ENCODE peak calls at places on chromosome 7, in ten cellular contexts. One of them, this sample, is unnamed.

GRCh38 chr7:42573904-42574692 is 337.1 kb upstream of the GLI3 start:
- DNase-seq in heart left ventricle: no peak
- DNase-seq in heart right ventricle: no peak
- DNase-seq in bronchial epithelial cell: peak; percentile 92
- DNase-seq in foreskin fibroblast: peak; percentile 4
- DNase-seq in tibial nerve: no peak
- DNase-seq in endothelial cell: no peak
- DNase-seq in fibroblast of the aortic adventitia: peak; percentile 14
- DNase-seq in GM12865: no peak
- DNase-seq in lower lobe of right lung: no peak
- DNase-seq in this sample: no peak

GRCh38 chr7:114901771-114902170 is 20.1 kb upstream of the MDFIC start:
- DNase-seq in heart left ventricle: no peak
- DNase-seq in heart right ventricle: no peak
- DNase-seq in bronchial epithelial cell: peak; percentile 96
- DNase-seq in foreskin fibroblast: no peak
- DNase-seq in tibial nerve: no peak
- DNase-seq in endothelial cell: no peak
- DNase-seq in fibroblast of the aortic adventitia: peak; percentile 92
- DNase-seq in GM12865: no peak
- DNase-seq in lower lobe of right lung: no peak
- DNase-seq in this sample: no peak

GRCh38 chr7:82012453-82012852 is 242.6 kb upstream of the HGF start:
- DNase-seq in heart left ventricle: no peak
- DNase-seq in heart right ventricle: no peak
- DNase-seq in bronchial epithelial cell: no peak
- DNase-seq in foreskin fibroblast: no peak
- DNase-seq in tibial nerve: no peak
- DNase-seq in endothelial cell: no peak
- DNase-seq in fibroblast of the aortic adventitia: no peak
- DNase-seq in GM12865: no peak
- DNase-seq in lower lobe of right lung: no peak
- DNase-seq in this sample: no peak

GRCh38 chr7:105088456-105088855 is 74.5 kb downstream of the KMT2E start:
- DNase-seq in heart left ventricle: no peak
- DNase-seq in heart right ventricle: no peak
- DNase-seq in bronchial epithelial cell: no peak
- DNase-seq in foreskin fibroblast: no peak
- DNase-seq in tibial nerve: no peak
- DNase-seq in endothelial cell: no peak
- DNase-seq in fibroblast of the aortic adventitia: no peak
- DNase-seq in GM12865: no peak
- DNase-seq in lower lobe of right lung: no peak
- DNase-seq in this sample: no peak

GRCh38 chr7:45292481-45292880 is 134.9 kb downstream of the RAMP3 start:
- DNase-seq in heart left ventricle: no peak
- DNase-seq in heart right ventricle: peak; percentile 28
- DNase-seq in bronchial epithelial cell: no peak
- DNase-seq in foreskin fibroblast: no peak
- DNase-seq in tibial nerve: no peak
- DNase-seq in endothelial cell: no peak
- DNase-seq in fibroblast of the aortic adventitia: no peak
- DNase-seq in GM12865: peak; percentile 31
- DNase-seq in lower lobe of right lung: no peak
- DNase-seq in this sample: no peak

GRCh38 chr7:40059057-40059456 is 75.4 kb downstream of the MPLKIP start:
- DNase-seq in heart left ventricle: no peak
- DNase-seq in heart right ventricle: no peak
- DNase-seq in bronchial epithelial cell: no peak
- DNase-seq in foreskin fibroblast: no peak
- DNase-seq in tibial nerve: no peak
- DNase-seq in endothelial cell: no peak
- DNase-seq in fibroblast of the aortic adventitia: no peak
- DNase-seq in GM12865: no peak
- DNase-seq in lower lobe of right lung: no peak
- DNase-seq in this sample: no peak

GRCh38 chr7:1223196-1224092 is 9.2 kb upstream of the UNCX start:
- DNase-seq in heart left ventricle: no peak
- DNase-seq in heart right ventricle: no peak
- DNase-seq in bronchial epithelial cell: no peak
- DNase-seq in foreskin fibroblast: no peak
- DNase-seq in tibial nerve: no peak
- DNase-seq in endothelial cell: no peak
- DNase-seq in fibroblast of the aortic adventitia: no peak
- DNase-seq in GM12865: peak; percentile 21
- DNase-seq in lower lobe of right lung: no peak
- DNase-seq in this sample: no peak

GRCh38 chr7:43117842-43118241 is 5.4 kb downstream of the HECW1 start:
- DNase-seq in heart left ventricle: no peak
- DNase-seq in heart right ventricle: no peak
- DNase-seq in bronchial epithelial cell: no peak
- DNase-seq in foreskin fibroblast: no peak
- DNase-seq in tibial nerve: no peak
- DNase-seq in endothelial cell: no peak
- DNase-seq in fibroblast of the aortic adventitia: no peak
- DNase-seq in GM12865: no peak
- DNase-seq in lower lobe of right lung: no peak
- DNase-seq in this sample: no peak

GRCh38 chr7:129298268-129298893 is 73.6 kb downstream of the AHCYL2 start:
- DNase-seq in heart left ventricle: no peak
- DNase-seq in heart right ventricle: peak; percentile 34
- DNase-seq in bronchial epithelial cell: peak; percentile 44
- DNase-seq in foreskin fibroblast: peak; percentile 7
- DNase-seq in tibial nerve: peak; percentile 83
- DNase-seq in endothelial cell: peak; percentile 38
- DNase-seq in fibroblast of the aortic adventitia: peak; percentile 60
- DNase-seq in GM12865: peak; percentile 57
- DNase-seq in lower lobe of right lung: peak; percentile 54
- DNase-seq in this sample: peak; percentile 30

GRCh38 chr7:27150568-27151340 is 1.6 kb downstream of the HOXA3 start:
- DNase-seq in heart left ventricle: peak; percentile 80
- DNase-seq in heart right ventricle: no peak
- DNase-seq in bronchial epithelial cell: peak; percentile 20
- DNase-seq in foreskin fibroblast: peak; percentile 85
- DNase-seq in tibial nerve: no peak
- DNase-seq in endothelial cell: peak; percentile 84
- DNase-seq in fibroblast of the aortic adventitia: peak; percentile 60
- DNase-seq in GM12865: peak; percentile 73
- DNase-seq in lower lobe of right lung: peak; percentile 82
- DNase-seq in this sample: peak; percentile 85

GRCh38 chr7:33671521-33672262 is 233.6 kb upstream of the BMPER start:
- DNase-seq in heart left ventricle: no peak
- DNase-seq in heart right ventricle: no peak
- DNase-seq in bronchial epithelial cell: peak; percentile 40
- DNase-seq in foreskin fibroblast: no peak
- DNase-seq in tibial nerve: no peak
- DNase-seq in endothelial cell: no peak
- DNase-seq in fibroblast of the aortic adventitia: no peak
- DNase-seq in GM12865: peak; percentile 64
- DNase-seq in lower lobe of right lung: no peak
- DNase-seq in this sample: no peak

GRCh38 chr7:100875356-100875751 is 451 bp downstream of the SRRT start:
- DNase-seq in heart left ventricle: no peak
- DNase-seq in heart right ventricle: no peak
- DNase-seq in bronchial epithelial cell: no peak
- DNase-seq in foreskin fibroblast: no peak
- DNase-seq in tibial nerve: no peak
- DNase-seq in endothelial cell: no peak
- DNase-seq in fibroblast of the aortic adventitia: no peak
- DNase-seq in GM12865: peak; percentile 65
- DNase-seq in lower lobe of right lung: no peak
- DNase-seq in this sample: no peak

GRCh38 chr7:21675255-21675654 is 132.4 kb downstream of the DNAH11 start:
- DNase-seq in heart left ventricle: no peak
- DNase-seq in heart right ventricle: no peak
- DNase-seq in bronchial epithelial cell: no peak
- DNase-seq in foreskin fibroblast: no peak
- DNase-seq in tibial nerve: no peak
- DNase-seq in endothelial cell: no peak
- DNase-seq in fibroblast of the aortic adventitia: no peak
- DNase-seq in GM12865: no peak
- DNase-seq in lower lobe of right lung: no peak
- DNase-seq in this sample: no peak

GRCh38 chr7:36440880-36441279 is 51.2 kb downstream of the ANLN start:
- DNase-seq in heart left ventricle: no peak
- DNase-seq in heart right ventricle: no peak
- DNase-seq in bronchial epithelial cell: peak; percentile 46
- DNase-seq in foreskin fibroblast: no peak
- DNase-seq in tibial nerve: no peak
- DNase-seq in endothelial cell: no peak
- DNase-seq in fibroblast of the aortic adventitia: peak; percentile 72
- DNase-seq in GM12865: no peak
- DNase-seq in lower lobe of right lung: no peak
- DNase-seq in this sample: no peak

GRCh38 chr7:219581-220150 is 27.3 kb downstream of the FAM20C start:
- DNase-seq in heart left ventricle: no peak
- DNase-seq in heart right ventricle: no peak
- DNase-seq in bronchial epithelial cell: no peak
- DNase-seq in foreskin fibroblast: no peak
- DNase-seq in tibial nerve: no peak
- DNase-seq in endothelial cell: no peak
- DNase-seq in fibroblast of the aortic adventitia: peak; percentile 34
- DNase-seq in GM12865: no peak
- DNase-seq in lower lobe of right lung: peak; percentile 68
- DNase-seq in this sample: no peak

GRCh38 chr7:84191842-84192241 is 2.7 kb downstream of the SEMA3A start:
- DNase-seq in heart left ventricle: no peak
- DNase-seq in heart right ventricle: no peak
- DNase-seq in bronchial epithelial cell: peak; percentile 68
- DNase-seq in foreskin fibroblast: no peak
- DNase-seq in tibial nerve: no peak
- DNase-seq in endothelial cell: no peak
- DNase-seq in fibroblast of the aortic adventitia: peak; percentile 61
- DNase-seq in GM12865: no peak
- DNase-seq in lower lobe of right lung: no peak
- DNase-seq in this sample: no peak

GRCh38 chr7:13226385-13226784 is 539.0 kb downstream of the ARL4A start:
- DNase-seq in heart left ventricle: no peak
- DNase-seq in heart right ventricle: no peak
- DNase-seq in bronchial epithelial cell: no peak
- DNase-seq in foreskin fibroblast: no peak
- DNase-seq in tibial nerve: no peak
- DNase-seq in endothelial cell: no peak
- DNase-seq in fibroblast of the aortic adventitia: no peak
- DNase-seq in GM12865: no peak
- DNase-seq in lower lobe of right lung: no peak
- DNase-seq in this sample: no peak

GRCh38 chr7:133139350-133139749 is 57.5 kb upstream of the CHCHD3 start:
- DNase-seq in heart left ventricle: no peak
- DNase-seq in heart right ventricle: no peak
- DNase-seq in bronchial epithelial cell: peak; percentile 36
- DNase-seq in foreskin fibroblast: peak; percentile 28
- DNase-seq in tibial nerve: no peak
- DNase-seq in endothelial cell: peak; percentile 58
- DNase-seq in fibroblast of the aortic adventitia: peak; percentile 50
- DNase-seq in GM12865: peak; percentile 2
- DNase-seq in lower lobe of right lung: no peak
- DNase-seq in this sample: no peak
- TF ChIP-seq CTCF in heart left ventricle: no peak
- TF ChIP-seq CTCF in heart right ventricle: peak; percentile 15
- TF ChIP-seq CTCF in bronchial epithelial cell: no peak
- TF ChIP-seq CTCF in foreskin fibroblast: no peak
- TF ChIP-seq CTCF in tibial nerve: no peak
- TF ChIP-seq CTCF in endothelial cell: peak; percentile 63
- TF ChIP-seq CTCF in fibroblast of the aortic adventitia: peak; percentile 37
- TF ChIP-seq CTCF in GM12865: peak; percentile 10
- TF ChIP-seq CTCF in lower lobe of right lung: no peak
- TF ChIP-seq CTCF in this sample: no peak

GRCh38 chr7:80392229-80393169 is 119.4 kb downstream of the GNAT3 start:
- DNase-seq in heart left ventricle: no peak
- DNase-seq in heart right ventricle: no peak
- DNase-seq in bronchial epithelial cell: peak; percentile 56
- DNase-seq in foreskin fibroblast: no peak
- DNase-seq in tibial nerve: no peak
- DNase-seq in endothelial cell: no peak
- DNase-seq in fibroblast of the aortic adventitia: peak; percentile 72
- DNase-seq in GM12865: no peak
- DNase-seq in lower lobe of right lung: no peak
- DNase-seq in this sample: no peak
- TF ChIP-seq CTCF in heart left ventricle: peak; percentile 59
- TF ChIP-seq CTCF in heart right ventricle: peak; percentile 65
- TF ChIP-seq CTCF in bronchial epithelial cell: no peak
- TF ChIP-seq CTCF in foreskin fibroblast: peak; percentile 24
- TF ChIP-seq CTCF in tibial nerve: peak; percentile 48
- TF ChIP-seq CTCF in endothelial cell: peak; percentile 57
- TF ChIP-seq CTCF in fibroblast of the aortic adventitia: peak; percentile 55
- TF ChIP-seq CTCF in GM12865: peak; percentile 10
- TF ChIP-seq CTCF in lower lobe of right lung: peak; percentile 44
- TF ChIP-seq CTCF in this sample: peak; percentile 42

DNA sequence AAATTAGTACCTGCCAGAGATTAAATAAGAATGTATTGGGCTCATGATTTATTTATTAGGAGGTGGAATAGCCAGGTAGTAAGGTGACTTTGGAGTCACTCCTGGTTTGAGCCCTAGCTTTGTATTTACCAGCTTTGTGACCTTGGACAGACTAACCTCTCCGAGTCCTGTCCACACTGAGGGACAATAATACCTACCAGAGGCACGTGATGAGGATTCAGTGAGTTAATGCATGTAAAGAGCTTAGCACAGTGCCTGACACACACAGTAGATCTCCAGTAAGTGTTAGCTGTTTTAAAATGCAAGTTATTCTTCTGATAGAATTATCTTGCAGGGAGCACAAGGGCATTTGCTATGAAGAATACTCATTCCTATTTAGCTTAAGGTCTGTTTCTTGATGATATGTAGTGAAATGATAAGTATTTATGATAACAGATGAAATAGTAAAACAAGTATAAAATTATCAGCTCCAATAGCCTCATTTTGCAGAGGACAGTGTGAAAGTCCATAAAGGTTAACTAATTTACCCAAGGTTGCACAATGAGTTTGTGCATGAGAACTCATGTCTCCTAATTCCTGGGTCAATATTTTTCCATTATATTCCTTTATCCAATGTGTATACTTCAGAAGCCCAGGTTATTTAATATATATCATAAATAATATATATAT is 36.4 kb downstream of the RABGEF1 start:
- DNase-seq in heart left ventricle: no peak
- DNase-seq in heart right ventricle: no peak
- DNase-seq in bronchial epithelial cell: no peak
- DNase-seq in foreskin fibroblast: no peak
- DNase-seq in tibial nerve: no peak
- DNase-seq in endothelial cell: no peak
- DNase-seq in fibroblast of the aortic adventitia: no peak
- DNase-seq in GM12865: no peak
- DNase-seq in lower lobe of right lung: no peak
- DNase-seq in this sample: no peak
- TF ChIP-seq CTCF in heart left ventricle: no peak
- TF ChIP-seq CTCF in heart right ventricle: no peak
- TF ChIP-seq CTCF in bronchial epithelial cell: no peak
- TF ChIP-seq CTCF in foreskin fibroblast: no peak
- TF ChIP-seq CTCF in tibial nerve: no peak
- TF ChIP-seq CTCF in endothelial cell: no peak
- TF ChIP-seq CTCF in fibroblast of the aortic adventitia: no peak
- TF ChIP-seq CTCF in GM12865: no peak
- TF ChIP-seq CTCF in lower lobe of right lung: no peak
- TF ChIP-seq CTCF in this sample: no peak

DNA sequence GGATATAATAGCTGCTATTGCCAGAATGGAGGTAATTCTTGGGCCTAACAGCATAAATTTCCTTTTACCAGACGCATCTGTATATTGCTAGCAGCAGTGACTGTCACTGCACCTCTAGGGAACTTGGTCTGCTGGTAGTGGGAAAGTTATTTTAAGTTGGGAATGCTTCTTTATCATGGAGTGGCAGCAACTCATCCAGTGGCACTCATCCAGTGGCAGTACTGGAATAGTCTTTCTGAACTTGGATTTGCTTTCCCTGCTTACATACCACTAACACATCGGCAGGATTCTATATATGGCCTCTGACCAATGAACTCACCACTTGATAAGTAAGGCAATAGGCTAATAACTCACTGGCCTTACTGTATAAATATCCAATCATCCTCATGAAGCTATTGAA is 22.0 kb upstream of the ICA1 start:
- DNase-seq in heart left ventricle: no peak
- DNase-seq in heart right ventricle: peak; percentile 73
- DNase-seq in bronchial epithelial cell: no peak
- DNase-seq in foreskin fibroblast: no peak
- DNase-seq in tibial nerve: no peak
- DNase-seq in endothelial cell: no peak
- DNase-seq in fibroblast of the aortic adventitia: no peak
- DNase-seq in GM12865: no peak
- DNase-seq in lower lobe of right lung: no peak
- DNase-seq in this sample: no peak
- TF ChIP-seq CTCF in heart left ventricle: no peak
- TF ChIP-seq CTCF in heart right ventricle: no peak
- TF ChIP-seq CTCF in bronchial epithelial cell: no peak
- TF ChIP-seq CTCF in foreskin fibroblast: no peak
- TF ChIP-seq CTCF in tibial nerve: no peak
- TF ChIP-seq CTCF in endothelial cell: no peak
- TF ChIP-seq CTCF in fibroblast of the aortic adventitia: no peak
- TF ChIP-seq CTCF in GM12865: no peak
- TF ChIP-seq CTCF in lower lobe of right lung: no peak
- TF ChIP-seq CTCF in this sample: no peak